ENCODE peak calls at places on chromosome 20, in ten cellular contexts. X is GM12865; N is CD4-positive, CD25-positive, alpha-beta regulatory T cell; P is NCI-H1092 treated with DMSO at 0.1 percent for 48 hours; S is AG20443; D is RWPE2; V is stimulated activated CD4-positive, alpha-beta T cell treated with anti-CD3 and anti-CD28 coated beads, Interleukin-1b, Interleukin-23, amount 100 ng/mL, for 24 hours; Z is brain microvascular endothelial cell; A is activated CD4-positive, CD25-positive, alpha-beta regulatory T cell; E is HEK293T. G is an unnamed sample.

GRCh38 chr20:63098195-63098810 is 91.5 kb upstream of the BHLHE23 start:
- DNase-seq in A (no peak), D (peak), P (no peak), V (no peak), N (no peak), Z (no peak), S (no peak), E (no peak), X (no peak), G (no peak)

GRCh38 chr20:62117362-62117646 is 5.0 kb upstream of the LSM14B start:
- DNase-seq in P (peak), N (no peak), X (no peak), V (no peak), D (no peak), A (no peak), E (no peak), Z (no peak), S (no peak), G (no peak)

GRCh38 chr20:23179766-23180403 is 93.8 kb upstream of the CD93 start:
- DNase-seq in P (no peak), Z (peak), S (no peak), V (no peak), A (no peak), D (no peak), N (no peak), E (no peak), X (no peak), G (no peak)

GRCh38 chr20:56628015-56628872 is 862 bp upstream of the TFAP2C start:
- DNase-seq in E (no peak), A (no peak), N (no peak), X (no peak), D (no peak), Z (no peak), S (peak), P (no peak), V (no peak), G (no peak)

GRCh38 chr20:11982958-11983470 is 65.3 kb downstream of the BTBD3 start:
- DNase-seq in S (no peak), E (no peak), A (no peak), N (no peak), V (no peak), Z (no peak), X (no peak), P (no peak), D (no peak), G (no peak)

GRCh38 chr20:10856237-10856636 is 182.4 kb upstream of the JAG1 start:
- DNase-seq in Z (no peak), A (no peak), N (no peak), S (no peak), X (no peak), P (no peak), V (no peak), E (no peak), D (no peak), G (peak)

GRCh38 chr20:64161595-64162238 is 2.5 kb upstream of the MYT1 start:
- DNase-seq in X (peak), A (no peak), P (no peak), Z (peak), N (peak), E (peak), S (peak), D (peak), V (no peak), G (peak)

GRCh38 chr20:59472059-59472458 is 132.3 kb upstream of the PHACTR3 start:
- DNase-seq in P (no peak), V (no peak), S (no peak), N (no peak), Z (no peak), D (peak), A (no peak), X (no peak), E (no peak), G (no peak)

GRCh38 chr20:4772132-4772531 is 50.4 kb downstream of the PRND start:
- DNase-seq in A (no peak), X (no peak), D (no peak), V (no peak), N (no peak), P (no peak), Z (no peak), S (no peak), E (no peak), G (no peak)

GRCh38 chr20:8535403-8536003 is 403.4 kb downstream of the PLCB1 start:
- DNase-seq in N (no peak), S (peak), X (peak), P (peak), Z (no peak), V (no peak), A (no peak), E (peak), D (no peak), G (no peak)

GRCh38 chr20:48006036-48006833 is 221.0 kb upstream of the SULF2 start:
- DNase-seq in N (no peak), D (no peak), A (no peak), Z (no peak), V (no peak), X (peak), P (no peak), E (no peak), S (peak), G (no peak)

GRCh38 chr20:34042286-34042685 is 48.6 kb downstream of the RALY start:
- DNase-seq in X (no peak), Z (no peak), A (no peak), N (peak), V (no peak), P (peak), E (no peak), D (no peak), S (no peak), G (no peak)

GRCh38 chr20:58056021-58056591 is 172.3 kb downstream of the ANKRD60 start:
- DNase-seq in Z (no peak), A (no peak), N (no peak), D (no peak), X (no peak), S (no peak), V (no peak), P (no peak), E (no peak), G (no peak)

GRCh38 chr20:7695622-7696021 is 244.6 kb downstream of the HAO1 start:
- DNase-seq in Z (peak), P (no peak), E (no peak), X (no peak), V (no peak), S (peak), N (no peak), A (no peak), D (no peak), G (peak)